ENCODE peak calls at places on chromosome 9, in four cellular contexts. D is fibroblast of lung, B is kidney epithelial cell, E is endothelial cell. L is an unnamed sample.

GRCh38 chr9:99183616-99184015 is 38.1 kb downstream of the ALG2 start:
- DNase-seq in D (no peak), B (no peak), E (no peak), L (no peak)

GRCh38 chr9:82987370-82987769 is 75.6 kb downstream of the RASEF start:
- DNase-seq in B (no peak), E (no peak), D (no peak), L (no peak)

GRCh38 chr9:135963938-135964337 is 2.8 kb upstream of the UBAC1 start:
- DNase-seq in B (no peak), D (no peak), E (no peak), L (no peak)

GRCh38 chr9:136546697-136547481 is 1.0 kb upstream of the NOTCH1 start:
- DNase-seq in E (no peak), D (peak; percentile 89), B (no peak), L (no peak)

GRCh38 chr9:81470864-81471263 is 218.5 kb downstream of the TLE1 start:
- DNase-seq in D (no peak), B (no peak), E (no peak), L (no peak)

GRCh38 chr9:130629443-130630090 is 34.8 kb upstream of the PRDM12 start:
- DNase-seq in E (no peak), D (no peak), B (no peak), L (no peak)

GRCh38 chr9:29078063-29078660 is 1504.9 kb upstream of the C9orf72 start:
- DNase-seq in B (peak; percentile 50), D (peak; percentile 74), E (no peak), L (no peak)

GRCh38 chr9:128382261-128382660 is 11.1 kb downstream of the URM1 start:
- DNase-seq in B (no peak), D (peak; percentile 47), E (no peak), L (no peak)

GRCh38 chr9:14985419-14985818 is 75.2 kb upstream of the FREM1 start:
- DNase-seq in B (no peak), E (no peak), D (no peak), L (no peak)

GRCh38 chr9:131410051-131410491 is 16.2 kb downstream of the PRRC2B start:
- DNase-seq in E (no peak), D (peak; percentile 72), B (no peak), L (no peak)

GRCh38 chr9:133116346-133117231 is 4.5 kb downstream of the RALGDS start:
- DNase-seq in B (no peak), D (no peak), E (no peak), L (no peak)

GRCh38 chr9:123832176-123832575 is 97.8 kb downstream of the DENND1A start:
- DNase-seq in E (no peak), D (no peak), B (no peak), L (no peak)

GRCh38 chr9:132018957-132019405 is 60.7 kb downstream of the MED27 start:
- DNase-seq in D (no peak), E (no peak), B (no peak), L (no peak)

GRCh38 chr9:136160321-136160938 is 41.8 kb upstream of the TMEM250 start:
- DNase-seq in B (no peak), E (no peak), D (no peak), L (no peak)

GRCh38 chr9:16092142-16092541 is 539.3 kb downstream of the CCDC171 start:
- DNase-seq in B (no peak), E (no peak), D (no peak), L (no peak)

GRCh38 chr9:114830546-114830945 is 24.7 kb upstream of the TNFSF15 start:
- DNase-seq in B (no peak), D (no peak), E (no peak), L (no peak)

GRCh38 chr9:76114144-76114543 is 223.7 kb downstream of the PCSK5 start:
- DNase-seq in B (no peak), D (peak; percentile 53), E (no peak), L (no peak)

GRCh38 chr9:37992924-37993349 is 76.1 kb downstream of the SHB start:
- DNase-seq in E (no peak), D (no peak), B (no peak), L (no peak)

GRCh38 chr9:73701415-73702057 is 549.9 kb downstream of the ANXA1 start:
- DNase-seq in E (no peak), B (no peak), D (no peak), L (no peak)

GRCh38 chr9:126052791-126053190 is 273.8 kb upstream of the MVB12B start:
- DNase-seq in B (no peak), D (no peak), E (no peak), L (no peak)

GRCh38 chr9:126049088-126049487 is 277.5 kb upstream of the MVB12B start:
- DNase-seq in D (no peak), E (peak; percentile 17), B (no peak), L (no peak)

GRCh38 chr9:126051446-126052130 is 275.0 kb upstream of the MVB12B start:
- DNase-seq in D (no peak), B (no peak), E (no peak), L (no peak)

GRCh38 chr9:126050605-126050990 is 276.0 kb upstream of the MVB12B start:
- DNase-seq in B (no peak), D (no peak), E (no peak), L (no peak)

GRCh38 chr9:126049896-126050604 is 276.6 kb upstream of the MVB12B start:
- DNase-seq in D (no peak), B (no peak), E (no peak), L (no peak)
- TF ChIP-seq CTCF in D (no peak), B (no peak), E (peak; percentile 25), L (no peak)

GRCh38 chr9:107486674-107487520 is 2.7 kb downstream of the KLF4 start:
- DNase-seq in E (no peak), D (peak; percentile 27), B (no peak), L (no peak)

GRCh38 chr9:107488400-107489143 is 997 bp downstream of the KLF4 start:
- DNase-seq in B (no peak), D (peak; percentile 79), E (peak; percentile 43), L (peak; percentile 75)

GRCh38 chr9:107489687-107490605 is at the start of gene KLF4:
- DNase-seq in E (peak; percentile 85), D (peak; percentile 97), B (peak; percentile 45), L (peak; percentile 90)

GRCh38 chr9:107489144-107489673 is 360 bp downstream of the KLF4 start:
- DNase-seq in B (no peak), D (peak; percentile 22), E (no peak), L (no peak)

GRCh38 chr9:107487521-107488399 is 1.8 kb downstream of the KLF4 start:
- DNase-seq in D (peak; percentile 78), B (no peak), E (peak; percentile 78), L (peak; percentile 79)
- TF ChIP-seq CTCF in D (peak; percentile 16), B (peak; percentile 84), E (peak; percentile 83), L (peak; percentile 81)

GRCh38 chr9:12424243-12424642 is 268.9 kb upstream of the TYRP1 start:
- DNase-seq in D (no peak), E (no peak), B (no peak), L (no peak)

GRCh38 chr9:12426198-12426864 is 266.9 kb upstream of the TYRP1 start:
- DNase-seq in D (peak; percentile 5), B (no peak), E (no peak), L (no peak)
- TF ChIP-seq CTCF in D (no peak), B (no peak), E (no peak), L (peak; percentile 70)

GRCh38 chr9:72592501-72593403 is 71.3 kb downstream of the TMC1 start:
- DNase-seq in D (peak; percentile 80), E (peak; percentile 9), B (no peak), L (no peak)
- TF ChIP-seq CTCF in D (peak; percentile 61), E (peak; percentile 94), B (peak; percentile 63), L (peak; percentile 95)

GRCh38 chr9:32378496-32378895 is 5.9 kb upstream of the ACO1 start:
- DNase-seq in B (peak; percentile 32), D (peak; percentile 86), E (peak; percentile 50), L (no peak)
- TF ChIP-seq CTCF in B (peak; percentile 83), D (peak; percentile 93), E (no peak), L (peak; percentile 86)

GRCh38 chr9:106921341-106921899 is 58.5 kb downstream of the ZNF462 start:
- DNase-seq in B (peak; percentile 32), D (peak; percentile 87), E (no peak), L (no peak)
- TF ChIP-seq CTCF in B (no peak), D (no peak), E (no peak), L (no peak)

GRCh38 chr9:126599047-126599650 is 14.6 kb upstream of the LMX1B start:
- DNase-seq in B (no peak), E (no peak), D (no peak), L (no peak)
- TF ChIP-seq CTCF in B (peak; percentile 25), E (peak; percentile 25), D (no peak), L (peak; percentile 64)

GRCh38 chr9:36136277-36136893 is at the start of gene GLIPR2:
- DNase-seq in D (peak; percentile 70), E (peak; percentile 47), B (no peak), L (no peak)
- TF ChIP-seq CTCF in D (no peak), E (no peak), B (no peak), L (peak; percentile 67)

DNA sequence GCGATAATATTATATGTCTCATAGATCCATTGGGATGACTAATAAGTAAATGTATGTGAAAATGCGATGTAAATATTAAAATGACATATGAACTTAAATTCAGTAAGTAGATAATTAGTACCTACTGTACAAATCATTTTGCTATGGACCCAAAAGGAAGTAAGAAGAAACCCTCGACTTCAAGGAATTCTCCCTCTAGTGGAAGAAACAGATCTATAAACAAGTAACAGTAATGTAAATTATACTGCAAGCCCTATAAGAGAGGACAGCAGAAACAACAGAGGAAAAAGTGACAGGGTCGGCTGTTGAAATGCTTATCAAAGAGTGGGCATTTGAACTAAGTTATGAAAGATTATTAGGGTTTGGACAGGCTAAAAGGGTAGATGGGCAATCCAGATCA is 320.3 kb downstream of the DMAC1 start:
- DNase-seq in D (peak; percentile 23), B (no peak), E (no peak), L (no peak)
- TF ChIP-seq CTCF in D (no peak), B (peak; percentile 2), E (peak; percentile 26), L (no peak)